ENCODE peak calls at places on chromosomes 3 and 15, in six cellular contexts. I is hepatocyte, J is foreskin fibroblast, D is fibroblast of villous mesenchyme, T is fibroblast of lung, P is mucosa of descending colon. Z is an unnamed sample.

GRCh38 chr3:172194702-172195392 is 155.5 kb downstream of the FNDC3B start:
- DNase-seq in I (no peak), P (no peak), T (peak), D (no peak), J (no peak), Z (no peak)

GRCh38 chr3:169150874-169151273 is 512.6 kb downstream of the MECOM start:
- DNase-seq in I (no peak), J (no peak), P (no peak), T (no peak), D (no peak), Z (no peak)

GRCh38 chr3:101381809-101382208 is 61.4 kb upstream of the IMPG2 start:
- DNase-seq in P (no peak), J (peak), T (peak), D (peak), I (peak), Z (no peak)

GRCh38 chr15:101542306-101543025 is 53.0 kb upstream of the PCSK6 start:
- DNase-seq in P (no peak), T (no peak), I (peak), J (no peak), D (no peak), Z (no peak)

GRCh38 chr3:8733332-8734094 is at the start of gene CAV3:
- DNase-seq in P (peak), J (peak), I (no peak), D (no peak), T (no peak), Z (no peak)

GRCh38 chr15:89780601-89781000 is 4.5 kb downstream of the MESP2 start:
- DNase-seq in I (no peak), T (no peak), D (no peak), J (peak), P (peak), Z (no peak)

GRCh38 chr3:100041328-100041749 is 73.0 kb downstream of the FILIP1L start:
- DNase-seq in P (no peak), I (peak), D (peak), J (peak), T (peak), Z (peak)

GRCh38 chr15:58052334-58052733 is 13.2 kb downstream of the ALDH1A2 start:
- DNase-seq in P (no peak), J (no peak), D (no peak), T (no peak), I (no peak), Z (no peak)

GRCh38 chr15:70955151-70955550 is 62.5 kb downstream of the LRRC49 start:
- DNase-seq in T (peak), I (no peak), D (no peak), P (no peak), J (peak), Z (peak)

GRCh38 chr3:157794771-157795170 is 291.6 kb upstream of the VEPH1 start:
- DNase-seq in T (peak), I (no peak), P (no peak), J (peak), D (peak), Z (peak)

GRCh38 chr3:129793356-129793755 is 100.2 kb downstream of the TMCC1 start:
- DNase-seq in I (peak), J (no peak), P (no peak), T (peak), D (no peak), Z (no peak)

GRCh38 chr3:15228147-15228546 is 22.1 kb downstream of the CAPN7 start:
- DNase-seq in I (no peak), T (no peak), J (no peak), D (no peak), P (no peak), Z (no peak)

GRCh38 chr15:67501836-67502461 is 19.0 kb upstream of the C15orf61 start:
- DNase-seq in D (no peak), T (peak), P (no peak), J (no peak), I (no peak), Z (no peak)

DNA sequence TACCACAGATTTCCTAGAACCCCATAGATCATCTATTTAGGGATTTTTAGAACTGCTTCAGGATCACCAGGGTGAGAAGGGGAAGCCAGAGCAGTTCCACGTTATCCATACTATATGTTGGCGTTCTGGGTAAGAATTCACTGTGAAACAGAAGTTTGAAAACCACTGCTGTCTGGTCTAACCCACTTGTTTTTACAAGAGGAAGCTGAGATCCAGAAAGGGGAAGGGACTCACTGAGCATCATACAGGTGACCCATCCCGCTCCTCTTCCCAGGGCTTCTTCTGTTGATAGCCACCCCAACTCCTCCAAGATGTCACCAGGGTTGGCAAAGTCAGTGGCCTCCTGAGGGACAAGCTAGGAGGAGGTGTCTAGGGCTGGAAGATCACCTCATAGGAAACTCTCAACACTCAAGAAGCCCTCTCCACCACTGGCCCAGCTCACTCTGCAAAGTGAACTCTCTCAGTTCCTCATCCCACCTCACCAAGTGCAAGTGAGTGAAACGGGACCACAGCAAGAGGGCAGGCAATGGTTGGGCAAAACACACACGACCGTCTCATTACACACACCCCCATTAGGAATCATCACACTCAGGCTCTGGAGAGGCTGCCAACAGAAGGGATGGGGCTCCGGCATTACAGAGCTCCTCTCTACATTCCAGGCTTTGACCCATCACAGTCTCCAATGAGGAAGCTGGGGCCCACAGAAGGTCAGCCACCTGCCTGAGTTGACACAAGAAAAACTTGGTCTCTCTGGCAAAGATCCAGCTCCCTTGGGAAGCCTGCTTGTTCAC is 1.8 kb downstream of the DAPK2 start:
- DNase-seq in P (no peak), J (no peak), T (no peak), D (no peak), I (no peak), Z (no peak)
- H3K4me3 ChIP-seq in P (no peak), J (peak), T (no peak), D (no peak), I (no peak), Z (no peak)

DNA sequence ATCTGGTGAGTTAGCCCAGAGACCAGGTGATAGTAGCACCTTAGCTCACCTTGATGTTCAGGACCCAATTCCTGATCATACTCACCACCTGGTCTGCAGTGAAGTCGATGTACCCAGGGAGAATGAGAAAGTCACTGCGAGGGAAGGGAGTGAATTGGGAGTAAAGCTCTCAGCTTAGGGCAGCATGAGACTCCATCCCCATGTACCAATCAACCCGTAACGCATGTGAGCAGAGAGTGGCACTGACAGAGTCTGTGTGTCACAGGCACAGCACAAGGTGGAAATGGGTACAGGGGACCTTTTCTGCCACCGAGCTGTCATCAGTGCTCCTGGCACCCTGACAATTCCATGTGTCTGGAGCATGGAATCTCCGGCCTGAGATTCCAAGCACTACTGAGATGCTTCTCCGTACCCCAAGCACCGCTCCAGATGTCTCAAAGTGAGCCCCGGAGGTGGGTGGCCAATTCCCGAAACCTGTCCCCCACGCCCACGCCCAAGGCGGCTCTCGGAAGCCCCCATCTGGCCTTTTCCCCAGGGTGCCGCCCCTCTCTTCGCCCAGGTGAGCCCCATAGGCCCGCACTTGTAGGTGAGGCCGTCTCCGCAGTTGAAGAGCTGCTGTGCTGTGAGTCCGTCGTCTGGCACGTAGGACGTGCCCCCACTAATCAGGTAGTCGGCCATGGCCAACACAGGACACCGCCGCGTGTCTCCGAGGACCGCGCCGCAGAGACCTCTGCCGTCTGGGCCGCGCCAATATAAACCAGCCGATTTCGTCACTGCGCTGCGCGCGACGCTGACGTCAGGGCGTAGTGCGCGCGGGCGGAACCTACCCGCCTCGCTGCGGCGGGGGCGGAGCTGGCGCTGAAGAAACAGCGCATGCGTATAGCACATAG is at the start of gene IMPDH2:
- DNase-seq in T (peak), P (peak), J (peak), D (peak), I (peak), Z (peak)
- H3K4me3 ChIP-seq in T (peak), P (peak), J (peak), D (peak), I (peak), Z (peak)

GRCh38 chr3:46849686-46850467 is 13.4 kb downstream of the MYL3 start:
- DNase-seq in I (no peak), D (no peak), P (no peak), T (no peak), J (peak), Z (no peak)
- H3K4me3 ChIP-seq in I (no peak), D (no peak), P (no peak), T (no peak), J (no peak), Z (no peak)

GRCh38 chr3:16433701-16434151 is 79.8 kb downstream of the RFTN1 start:
- DNase-seq in T (no peak), I (no peak), D (no peak), P (no peak), J (no peak), Z (no peak)

GRCh38 chr3:16439163-16439847 is 74.2 kb downstream of the RFTN1 start:
- DNase-seq in D (peak), T (peak), P (no peak), J (no peak), I (no peak), Z (no peak)

GRCh38 chr3:16439848-16440708 is 73.4 kb downstream of the RFTN1 start:
- DNase-seq in I (no peak), J (no peak), T (no peak), D (no peak), P (no peak), Z (no peak)

GRCh38 chr3:16441306-16441898 is 72.1 kb downstream of the RFTN1 start:
- DNase-seq in T (peak), D (peak), P (no peak), J (no peak), I (no peak), Z (no peak)

GRCh38 chr3:16437640-16438039 is 75.9 kb downstream of the RFTN1 start:
- DNase-seq in P (no peak), D (peak), T (no peak), J (no peak), I (no peak), Z (no peak)
- H3K4me3 ChIP-seq in P (no peak), D (no peak), T (no peak), J (no peak), I (no peak), Z (no peak)

GRCh38 chr3:71512000-71512399 is 71.5 kb downstream of the FOXP1 start:
- DNase-seq in D (no peak), T (no peak), P (peak), I (peak), J (no peak), Z (no peak)
- H3K4me3 ChIP-seq in D (no peak), T (no peak), P (no peak), I (no peak), J (no peak), Z (no peak)

DNA sequence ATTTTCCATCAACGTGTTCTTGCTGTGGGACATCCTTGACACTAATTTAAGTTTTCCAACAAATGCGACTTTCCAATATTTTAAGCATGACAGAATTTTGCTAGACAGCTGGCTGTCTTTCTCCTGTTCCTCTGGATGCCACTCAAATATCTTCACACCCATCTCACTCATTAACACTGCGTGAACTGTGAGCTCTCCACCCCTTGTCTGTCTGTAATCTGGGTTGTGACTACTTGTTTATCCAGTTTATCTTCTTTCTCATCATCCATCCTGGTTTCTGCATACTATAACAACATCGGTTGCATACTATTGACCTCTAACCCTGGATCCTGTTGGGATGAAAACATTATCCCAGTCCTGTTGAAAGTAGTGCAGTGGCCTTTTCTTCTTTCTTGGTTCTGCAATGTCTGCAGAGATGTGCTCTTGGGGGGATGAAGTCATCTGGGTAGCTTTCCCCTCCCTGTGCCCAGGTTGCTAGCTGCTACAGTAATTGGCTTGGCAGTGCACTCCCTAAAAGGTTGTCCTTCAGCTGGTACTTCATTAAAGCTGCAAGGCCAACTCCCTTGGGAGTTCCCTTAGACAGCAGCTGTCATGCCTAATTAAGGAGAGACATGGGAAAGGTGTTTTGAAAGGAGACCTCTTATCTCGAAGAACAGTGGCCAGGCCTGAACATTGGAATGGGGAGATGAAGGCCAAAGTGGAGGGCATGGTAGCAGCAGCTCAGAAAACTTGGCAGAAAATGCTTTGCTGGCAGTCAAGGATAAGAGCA is 24.7 kb downstream of the KAT2B start:
- DNase-seq in D (no peak), I (no peak), T (no peak), P (no peak), J (no peak), Z (no peak)
- H3K4me3 ChIP-seq in D (no peak), I (no peak), T (no peak), P (no peak), J (no peak), Z (no peak)

DNA sequence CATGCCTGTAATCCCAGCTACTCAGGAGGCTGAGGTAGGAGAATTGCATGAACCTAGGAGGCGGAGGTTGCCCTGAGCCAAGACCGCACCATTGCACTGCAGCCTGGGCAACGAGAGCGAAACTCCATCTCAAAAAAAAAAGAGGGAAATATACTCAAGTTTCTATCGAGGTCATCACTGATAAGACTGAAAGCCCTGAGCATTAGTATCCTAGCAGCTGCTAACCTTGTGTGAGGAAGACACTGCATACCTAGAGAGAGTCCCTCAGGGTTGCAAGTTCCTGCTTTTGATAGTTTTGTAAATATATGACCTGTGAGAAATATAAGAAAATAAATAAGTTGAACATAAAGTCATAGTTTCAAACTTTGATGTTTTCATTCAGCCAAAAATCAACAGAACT is 20.0 kb upstream of the USP3 start:
- DNase-seq in I (no peak), D (no peak), T (no peak), P (no peak), J (no peak), Z (no peak)
- H3K4me3 ChIP-seq in I (no peak), D (no peak), T (no peak), P (no peak), J (no peak), Z (no peak)

GRCh38 chr3:134483195-134483890 is 2.4 kb downstream of the ANAPC13 start:
- DNase-seq in D (peak), I (no peak), T (peak), P (no peak), J (peak), Z (no peak)

GRCh38 chr3:134480546-134480945 is 5.2 kb downstream of the ANAPC13 start:
- DNase-seq in T (no peak), P (no peak), I (no peak), D (no peak), J (peak), Z (no peak)

GRCh38 chr3:134481166-134481565 is 4.6 kb downstream of the ANAPC13 start:
- DNase-seq in I (no peak), D (no peak), J (peak), T (no peak), P (no peak), Z (no peak)

GRCh38 chr3:134485075-134485536 is 679 bp downstream of the ANAPC13 start:
- DNase-seq in P (peak), J (peak), D (peak), T (peak), I (peak), Z (no peak)

GRCh38 chr3:134482622-134483021 is 3.2 kb downstream of the ANAPC13 start:
- DNase-seq in D (no peak), J (no peak), P (no peak), T (peak), I (no peak), Z (no peak)
- H3K4me3 ChIP-seq in D (no peak), J (no peak), P (no peak), T (no peak), I (no peak), Z (no peak)

Z was measured in skeletal muscle cell.